ENCODE peak calls at places on chromosomes 3 and 15, in nine cellular contexts. D is GM23248, O is A549, J is K562, K is hepatocyte, Z is astrocyte, P is fibroblast of lung, G is Karpas-422, F is HCT116. M is an unnamed sample.

GRCh38 chr3:149971403-149972075 is 844 bp upstream of the PFN2 start:
- DNase-seq in J (peak), D (peak), G (peak), K (no peak), Z (peak), P (peak), F (peak), O (no peak), M (peak)

GRCh38 chr3:102378216-102378615 is 56.6 kb upstream of the ZPLD1 start:
- DNase-seq in D (no peak), F (no peak), Z (no peak), O (no peak), J (no peak), K (no peak), P (no peak), G (no peak), M (no peak)

GRCh38 chr15:20346082-20346805 is 195.4 kb downstream of the GOLGA6L6 start:
- DNase-seq in D (no peak), Z (no peak), J (no peak), F (no peak), K (peak), G (peak), O (peak), P (no peak), M (no peak)

GRCh38 chr3:123782488-123782887 is 101.6 kb downstream of the MYLK start:
- DNase-seq in G (no peak), P (no peak), O (no peak), J (no peak), F (no peak), Z (no peak), K (no peak), D (peak), M (no peak)

GRCh38 chr15:70066422-70066821 is 31.3 kb downstream of the TLE3 start:
- DNase-seq in D (peak), K (no peak), P (no peak), F (no peak), J (no peak), G (no peak), Z (no peak), O (no peak), M (no peak)

GRCh38 chr15:43325039-43325438 is 5.3 kb downstream of the LCMT2 start:
- DNase-seq in O (no peak), G (peak), F (no peak), K (no peak), J (no peak), P (no peak), D (no peak), Z (no peak), M (no peak)

GRCh38 chr3:153749070-153749610 is 372.1 kb upstream of the ARHGEF26 start:
- DNase-seq in K (no peak), P (peak), O (no peak), G (no peak), D (peak), J (no peak), F (no peak), Z (peak), M (no peak)

GRCh38 chr3:97938444-97938843 is 33.8 kb downstream of the RIOX2 start:
- DNase-seq in J (no peak), O (no peak), P (no peak), D (peak), G (no peak), K (no peak), F (no peak), Z (peak), M (no peak)

GRCh38 chr15:48507416-48508065 is 138.0 kb downstream of the FBN1 start:
- DNase-seq in J (peak), D (peak), P (peak), G (peak), Z (peak), F (peak), O (peak), K (peak), M (peak)

GRCh38 chr3:64342940-64343691 is 117.8 kb upstream of the PRICKLE2 start:
- DNase-seq in O (peak), J (no peak), Z (peak), G (no peak), D (peak), K (peak), F (no peak), P (peak), M (peak)

GRCh38 chr3:148625145-148625736 is 72.5 kb upstream of the AGTR1 start:
- DNase-seq in F (no peak), P (no peak), G (no peak), K (no peak), Z (no peak), J (no peak), D (no peak), O (peak), M (no peak)

GRCh38 chr3:10283638-10284037 is 9.1 kb downstream of the GHRL start:
- DNase-seq in P (no peak), D (no peak), K (no peak), Z (no peak), G (no peak), O (no peak), F (no peak), J (no peak), M (no peak)

GRCh38 chr3:110902453-110903085 is 169.0 kb upstream of the NECTIN3 start:
- DNase-seq in Z (no peak), G (no peak), F (no peak), K (no peak), P (no peak), O (no peak), D (no peak), J (no peak), M (no peak)

GRCh38 chr3:120418866-120419490 is 31.8 kb downstream of the FSTL1 start:
- DNase-seq in D (peak), K (peak), P (no peak), G (peak), Z (no peak), F (peak), J (peak), O (peak), M (peak)

GRCh38 chr3:16103472-16103871 is 71.0 kb upstream of the GALNT15 start:
- DNase-seq in F (no peak), D (peak), K (no peak), J (no peak), Z (peak), O (no peak), G (no peak), P (peak), M (no peak)
- H3K4me2 ChIP-seq in F (peak), D (peak), K (no peak), J (no peak), Z (peak), O (peak), G (no peak), P (peak), M (no peak)

DNA sequence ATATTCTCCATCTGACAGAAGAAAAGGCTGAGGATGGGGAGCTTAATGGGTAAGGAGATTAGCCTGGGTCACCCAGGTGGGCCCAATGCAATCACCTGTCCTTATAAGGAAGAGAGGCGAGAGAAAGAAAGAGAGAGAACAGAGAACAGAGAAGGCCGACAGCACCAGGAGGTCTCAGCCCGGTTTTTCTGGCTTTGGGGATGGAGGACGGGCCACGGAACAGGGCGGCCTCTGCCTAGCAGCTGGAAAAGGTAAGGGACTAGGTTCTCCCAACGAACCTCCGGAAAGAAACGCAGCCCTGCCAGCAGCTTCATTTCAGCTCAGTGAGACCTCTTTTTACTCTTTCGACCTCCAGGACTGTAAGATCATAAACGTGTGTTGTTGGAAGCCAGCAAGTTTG is 196.0 kb upstream of the LYSMD4 start:
- DNase-seq in P (no peak), K (no peak), D (no peak), Z (no peak), G (no peak), F (no peak), J (no peak), O (no peak), M (no peak)
- H3K4me2 ChIP-seq in P (no peak), K (no peak), D (no peak), Z (no peak), G (no peak), F (peak), J (no peak), O (peak), M (peak)

GRCh38 chr15:51621155-51621554 is 1.4 kb downstream of the DMXL2 start:
- DNase-seq in O (no peak), K (no peak), D (no peak), Z (no peak), P (no peak), J (no peak), F (no peak), G (no peak), M (no peak)
- H3K4me2 ChIP-seq in O (peak), K (peak), D (peak), Z (peak), P (peak), J (peak), F (peak), G (peak), M (peak)

GRCh38 chr3:30578986-30579579 is 27.3 kb upstream of the TGFBR2 start:
- DNase-seq in G (no peak), O (no peak), J (no peak), F (no peak), K (no peak), D (no peak), Z (peak), P (peak), M (no peak)
- H3K4me2 ChIP-seq in G (no peak), O (peak), J (no peak), F (no peak), K (peak), D (no peak), Z (no peak), P (no peak), M (no peak)

DNA sequence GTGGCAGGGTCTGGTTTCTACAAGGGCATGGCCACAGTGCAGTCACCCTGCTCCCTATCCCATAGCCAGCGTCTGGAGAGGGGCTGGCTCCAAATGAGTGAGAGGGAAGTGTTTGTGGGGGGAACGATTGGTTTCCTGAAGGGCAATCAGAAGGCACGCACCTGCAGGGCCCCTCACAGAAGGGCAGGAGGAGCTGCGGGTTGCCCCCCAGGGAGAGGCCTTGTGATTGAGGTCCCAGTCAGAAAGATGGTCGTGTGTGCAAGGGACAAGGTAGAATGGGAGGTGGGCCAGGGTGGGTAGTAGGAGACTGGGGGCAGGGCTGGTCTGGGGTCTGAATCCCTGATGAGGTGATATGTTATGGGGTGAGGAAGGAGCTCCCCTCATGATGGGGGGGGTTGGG is 35.8 kb downstream of the LIMD1 start:
- DNase-seq in O (no peak), G (no peak), P (no peak), K (no peak), Z (no peak), J (no peak), F (no peak), D (no peak), M (no peak)
- H3K4me2 ChIP-seq in O (no peak), G (no peak), P (no peak), K (no peak), Z (no peak), J (no peak), F (no peak), D (no peak), M (no peak)

GRCh38 chr3:14263317-14264005 is 84.8 kb downstream of the LSM3 start:
- DNase-seq in K (no peak), J (no peak), O (no peak), Z (no peak), D (no peak), G (no peak), P (no peak), F (no peak), M (no peak)

GRCh38 chr3:14265246-14265962 is 86.8 kb downstream of the LSM3 start:
- DNase-seq in F (no peak), Z (peak), J (peak), K (peak), O (peak), G (no peak), D (peak), P (peak), M (peak)

GRCh38 chr3:14267976-14268375 is 89.4 kb downstream of the LSM3 start:
- DNase-seq in O (no peak), F (no peak), Z (no peak), K (no peak), J (no peak), G (no peak), D (no peak), P (no peak), M (peak)

GRCh38 chr3:14268897-14269296 is 90.3 kb downstream of the LSM3 start:
- DNase-seq in O (no peak), P (no peak), G (no peak), J (no peak), F (no peak), Z (no peak), K (no peak), D (no peak), M (no peak)

DNA sequence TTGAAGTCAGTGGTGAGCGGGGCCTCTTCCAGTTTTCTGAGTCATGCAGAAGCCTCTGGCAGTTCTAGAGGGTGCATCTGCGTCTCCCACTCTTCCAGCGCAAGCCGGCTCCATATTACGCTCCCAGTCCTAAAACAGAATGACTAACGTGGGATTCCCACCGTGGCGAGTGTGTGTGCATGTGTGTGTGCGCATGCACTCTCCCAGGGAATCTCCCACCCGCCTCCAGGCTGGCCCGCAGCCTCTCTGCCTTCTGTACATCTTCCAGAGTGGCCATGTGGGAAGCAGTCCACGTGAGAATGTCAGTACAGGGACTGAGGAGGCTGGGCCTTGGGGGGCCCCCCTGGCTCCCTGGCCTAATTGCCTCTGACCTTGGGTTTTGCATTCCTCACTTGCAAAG is 87.7 kb downstream of the LSM3 start:
- DNase-seq in J (no peak), G (no peak), D (peak), P (peak), O (no peak), F (no peak), K (peak), Z (peak), M (no peak)
- H3K4me2 ChIP-seq in J (no peak), G (no peak), D (peak), P (no peak), O (no peak), F (no peak), K (no peak), Z (no peak), M (peak)

M was measured in PC-9.